ENCODE peak calls at places on chromosomes 4 and X, in four cellular contexts. E, J, F and Q are unnamed samples.
A peak's percentile ranks its signal among the peaks of the same experiment; 100 is the strongest.

GRCh38 chr4:60605651-60606354 is 594.3 kb upstream of the ADGRL3 start:
- DNase-seq in E (no peak), J (no peak), F (no peak), Q (no peak)

GRCh38 chr4:5206391-5206790 is 155.1 kb downstream of the STK32B start:
- DNase-seq in E (no peak), J (no peak), F (no peak), Q (no peak)

GRCh38 chrX:131262738-131263679 is 26.1 kb downstream of the IGSF1 start:
- DNase-seq in E (peak; percentile 58), J (peak; percentile 35), F (peak; percentile 37), Q (peak; percentile 77)

GRCh38 chr4:139554726-139555072 is 1.3 kb downstream of the SETD7 start:
- DNase-seq in E (no peak), J (no peak), F (no peak), Q (no peak)

GRCh38 chr4:54169176-54169575 is 59.9 kb upstream of the PDGFRA start:
- DNase-seq in E (no peak), J (no peak), F (no peak), Q (no peak)

GRCh38 chr4:65367306-65367705 is 303.0 kb downstream of the EPHA5 start:
- DNase-seq in E (no peak), J (no peak), F (no peak), Q (no peak)

GRCh38 chr4:142656178-142656577 is 189.9 kb downstream of the INPP4B start:
- DNase-seq in E (no peak), J (no peak), F (no peak), Q (peak; percentile 15)

GRCh38 chr4:27198971-27199370 is 338.3 kb downstream of the STIM2 start:
- DNase-seq in E (no peak), J (no peak), F (no peak), Q (no peak)

GRCh38 chr4:33709247-33709646 is 2535.1 kb downstream of the ARAP2 start:
- DNase-seq in E (no peak), J (no peak), F (no peak), Q (no peak)

GRCh38 chr4:53905935-53906377 is 158.4 kb downstream of the CHIC2 start:
- DNase-seq in E (no peak), J (peak; percentile 36), F (no peak), Q (peak; percentile 34)

GRCh38 chr4:112515278-112516075 is 503 bp downstream of the NEUROG2 start:
- DNase-seq in E (peak; percentile 30), J (no peak), F (no peak), Q (peak; percentile 57)

GRCh38 chr4:178471994-178472393 is 1029.8 kb upstream of the AGA start:
- DNase-seq in E (no peak), J (no peak), F (no peak), Q (no peak)

GRCh38 chr4:37132351-37132989 is 112.1 kb upstream of the NWD2 start:
- DNase-seq in E (peak; percentile 11), J (no peak), F (no peak), Q (no peak)

GRCh38 chrX:70635227-70635626 is 190.6 kb downstream of the DLG3 start:
- DNase-seq in E (no peak), J (no peak), F (no peak), Q (no peak)

GRCh38 chrX:28876901-28877300 is 289.7 kb downstream of the IL1RAPL1 start:
- DNase-seq in E (no peak), J (no peak), F (no peak), Q (no peak)

GRCh38 chrX:134416106-134416505 is 43.9 kb upstream of the HPRT1 start:
- DNase-seq in E (no peak), J (no peak), F (no peak), Q (no peak)

GRCh38 chr4:158729716-158730559 is 6.7 kb upstream of the PPID start:
- DNase-seq in E (no peak), J (peak; percentile 67), F (peak; percentile 55), Q (peak; percentile 51)

GRCh38 chrX:114095789-114096188 is 488.1 kb upstream of the HTR2C start:
- DNase-seq in E (no peak), J (no peak), F (no peak), Q (no peak)

GRCh38 chr4:2805712-2806391 is 13.0 kb downstream of the SH3BP2 start:
- DNase-seq in E (no peak), J (no peak), F (no peak), Q (no peak)

GRCh38 chr4:123399638-123400358 is 3.2 kb downstream of the SPRY1 start:
- DNase-seq in E (no peak), J (no peak), F (no peak), Q (no peak)

GRCh38 chr4:74499986-74500781 is 55.2 kb downstream of the AREG start:
- DNase-seq in E (no peak), J (no peak), F (no peak), Q (no peak)

GRCh38 chr4:54475546-54475945 is 182.2 kb upstream of the KIT start:
- DNase-seq in E (no peak), J (no peak), F (no peak), Q (no peak)

GRCh38 chrX:154750301-154751120 is at the start of gene GAB3:
- DNase-seq in E (peak; percentile 27), J (no peak), F (no peak), Q (peak; percentile 41)

GRCh38 chr4:179855471-179855870 is 2387.7 kb upstream of the TENM3 start:
- DNase-seq in E (no peak), J (no peak), F (no peak), Q (no peak)

GRCh38 chr4:38601916-38602291 is 62.1 kb upstream of the KLF3 start:
- DNase-seq in E (no peak), J (no peak), F (no peak), Q (no peak)

GRCh38 chrX:112058255-112058654 is 24.3 kb downstream of the TRPC5 start:
- DNase-seq in E (no peak), J (no peak), F (no peak), Q (no peak)

GRCh38 chr4:13640149-13640671 is 12.7 kb upstream of the BOD1L1 start:
- DNase-seq in E (no peak), J (no peak), F (no peak), Q (peak; percentile 18)

GRCh38 chr4:12319765-12320164 is 891.1 kb upstream of the HS3ST1 start:
- DNase-seq in E (no peak), J (no peak), F (no peak), Q (no peak)

GRCh38 chrX:115649461-115650063 is 88.6 kb downstream of the PLS3 start:
- DNase-seq in E (no peak), J (no peak), F (no peak), Q (no peak)

GRCh38 chrX:115234220-115234557 is 293 bp upstream of the LRCH2 start:
- DNase-seq in E (no peak), J (no peak), F (no peak), Q (no peak)

GRCh38 chr4:36854554-36854953 is 390.0 kb upstream of the NWD2 start:
- DNase-seq in E (no peak), J (no peak), F (no peak), Q (no peak)

GRCh38 chrX:13357925-13358324 is 38.1 kb upstream of the ATXN3L start:
- DNase-seq in E (no peak), J (no peak), F (no peak), Q (no peak)

DNA sequence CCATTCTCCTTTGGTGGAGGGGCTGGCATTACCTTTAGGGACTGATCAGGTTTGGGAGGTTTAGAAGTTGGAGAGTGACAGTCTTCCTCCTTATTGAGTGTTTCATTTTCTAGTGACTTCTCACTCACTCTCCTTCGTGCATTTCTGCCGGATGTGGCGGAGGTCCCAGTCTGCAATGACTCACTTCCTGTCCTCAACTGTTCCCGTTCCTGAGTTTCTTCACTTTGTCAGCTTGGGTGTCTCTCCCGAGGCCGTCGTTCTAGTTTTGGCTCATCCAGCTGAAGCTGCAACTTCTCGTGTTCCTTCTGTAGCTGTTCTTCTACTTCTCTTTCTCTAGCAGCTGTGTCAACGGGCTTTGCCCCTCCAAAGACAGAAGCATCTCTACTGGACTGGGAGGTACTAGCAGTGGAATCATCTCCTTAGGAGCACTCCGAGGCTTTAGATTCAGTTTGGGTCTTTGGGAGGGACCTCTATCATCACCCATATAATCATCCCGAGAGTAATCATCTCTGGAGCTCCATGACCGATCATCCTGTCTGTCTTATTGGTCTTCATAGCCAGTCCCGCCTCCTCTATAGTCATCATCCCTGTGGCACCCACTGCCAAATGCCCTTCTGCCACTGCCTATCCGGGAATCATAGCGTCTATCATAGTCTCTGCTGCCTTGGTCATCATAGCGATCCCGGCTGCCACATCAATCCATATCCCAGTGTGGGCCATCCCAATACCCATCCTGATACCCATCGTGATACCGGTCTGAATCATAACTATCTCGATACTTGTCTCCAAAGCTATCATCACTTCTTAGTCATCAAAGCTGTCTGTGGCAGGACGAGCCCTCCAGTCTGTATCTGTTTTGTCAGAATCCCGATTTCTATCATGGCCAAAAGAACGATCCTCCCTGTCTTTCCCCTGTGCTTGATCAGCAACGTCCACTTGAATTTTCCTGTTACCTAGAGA is 35.3 kb upstream of the VSIG4 start:
- DNase-seq in E (no peak), J (no peak), F (no peak), Q (no peak)
- TF ChIP-seq MAX in E (no peak), J (no peak), F (no peak), Q (no peak)

DNA sequence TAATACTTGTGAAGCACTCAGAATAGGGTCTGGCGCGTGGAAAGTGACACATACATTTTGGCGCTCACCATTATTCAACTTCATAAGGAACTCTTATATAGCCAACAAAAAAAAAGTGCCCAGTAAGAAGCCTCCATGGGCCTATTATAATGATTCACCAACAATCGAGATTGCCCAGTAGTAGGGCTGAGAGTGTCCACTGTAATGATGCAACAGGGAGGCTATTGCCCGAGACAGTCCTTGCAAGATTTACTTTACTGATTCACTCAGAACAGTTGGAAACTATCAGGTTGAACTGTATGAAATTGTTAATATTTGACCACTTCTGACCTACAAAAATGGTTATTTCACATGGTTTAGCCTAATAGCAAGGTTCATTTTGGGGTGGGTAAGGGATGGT is 86.0 kb downstream of the PJA1 start:
- DNase-seq in E (no peak), J (no peak), F (no peak), Q (no peak)
- TF ChIP-seq NR3C1 in E (no peak), J (no peak), F (no peak), Q (no peak)

GRCh38 chr4:151522790-151523332 is 113.9 kb downstream of the FHIP1A start:
- DNase-seq in E (no peak), J (no peak), F (no peak), Q (no peak)

GRCh38 chr4:151517896-151518295 is 108.9 kb downstream of the FHIP1A start:
- DNase-seq in E (no peak), J (no peak), F (no peak), Q (no peak)

GRCh38 chr4:151519728-151520415 is 110.9 kb downstream of the FHIP1A start:
- DNase-seq in E (no peak), J (no peak), F (no peak), Q (no peak)

DNA sequence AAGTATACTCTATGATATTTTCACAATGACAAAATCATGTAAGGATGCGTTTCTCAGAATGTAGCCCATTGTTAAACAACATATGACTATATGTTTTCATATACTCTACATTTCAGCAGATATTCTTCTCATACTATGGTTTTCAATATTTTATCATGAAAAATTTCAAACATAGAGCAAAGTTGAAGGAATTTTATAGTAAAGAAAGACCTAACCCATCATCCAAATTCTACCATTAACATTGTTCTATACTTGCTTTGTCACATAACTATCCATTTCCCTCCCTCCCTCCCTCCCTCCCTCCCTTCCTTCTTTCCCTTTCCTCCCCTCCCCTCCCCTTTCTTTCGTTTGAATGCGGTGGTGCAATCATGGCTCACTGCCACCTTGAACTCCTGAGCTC is 109.4 kb downstream of the FHIP1A start:
- DNase-seq in E (no peak), J (no peak), F (no peak), Q (no peak)
- TF ChIP-seq MAX in E (no peak), J (no peak), F (no peak), Q (no peak)

DNA sequence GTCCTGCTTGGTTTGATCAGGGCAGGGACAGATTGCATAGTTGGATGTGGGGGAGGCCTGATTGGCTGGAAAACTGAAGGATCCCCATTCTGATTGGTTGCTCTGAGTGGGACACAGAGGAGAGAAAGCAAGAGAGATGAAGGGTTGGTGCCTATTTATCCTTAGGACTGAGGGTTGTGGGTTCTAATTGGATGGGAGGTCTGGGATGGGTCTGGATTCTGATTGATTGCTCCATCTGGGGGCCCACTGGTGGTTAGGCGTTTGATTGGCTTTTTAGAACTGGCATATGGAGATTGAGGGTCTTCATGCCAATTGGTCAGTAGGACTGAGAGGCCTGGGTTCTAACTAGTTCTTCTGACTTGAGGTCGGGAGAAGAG is 644 bp upstream of the EBP start:
- DNase-seq in E (peak; percentile 42), J (no peak), F (no peak), Q (no peak)
- TF ChIP-seq NR3C1 in E (no peak), J (no peak), F (no peak), Q (no peak)